ENCODE peak calls at places on chromosomes 13 and 19, in seven cellular contexts. W is T-cell, T is T1000, O is K562, V is fibroblast of lung, J is non-pigmented ciliary epithelial cell, F is HFF-Myc. B is an unnamed sample.

GRCh38 chr19:15136234-15136954 is 29.2 kb downstream of the SYDE1 start:
- DNase-seq in V (peak; percentile 37), W (no peak), J (no peak), F (no peak), T (no peak), O (no peak), B (peak; percentile 60)

GRCh38 chr13:36475468-36475867 is 43.2 kb downstream of the CCNA1 start:
- DNase-seq in W (no peak), V (peak; percentile 5), J (no peak), T (no peak), F (no peak), O (peak; percentile 7), B (peak; percentile 17)

GRCh38 chr19:36136975-36137686 is 2.7 kb upstream of the CAPNS1 start:
- DNase-seq in T (peak; percentile 70), J (no peak), F (no peak), O (no peak), V (peak; percentile 66), W (no peak), B (peak; percentile 17)

GRCh38 chr19:55777528-55777927 is 8.6 kb downstream of the RFPL4AL1 start:
- DNase-seq in V (no peak), T (no peak), O (peak; percentile 39), J (no peak), W (no peak), F (no peak), B (no peak)

GRCh38 chr13:31022491-31022890 is 90.0 kb downstream of the TEX26 start:
- DNase-seq in O (no peak), F (no peak), T (no peak), J (no peak), W (no peak), V (no peak), B (no peak)

GRCh38 chr19:13742756-13743155 is 21.6 kb upstream of the MRI1 start:
- DNase-seq in F (no peak), O (no peak), V (peak; percentile 16), J (no peak), W (no peak), T (no peak), B (no peak)

GRCh38 chr19:38478273-38478971 is 44.9 kb downstream of the RYR1 start:
- DNase-seq in T (no peak), O (peak; percentile 68), J (no peak), W (no peak), V (no peak), F (no peak), B (peak; percentile 4)

GRCh38 chr13:90641884-90642283 is 705.6 kb upstream of the MIR17HG start:
- DNase-seq in V (no peak), T (no peak), J (no peak), F (no peak), O (no peak), W (no peak), B (no peak)